ENCODE peak calls at places on chromosomes 5 and 9, in five cellular contexts. One of them, this sample, is unnamed. For H3K36me3, the result is how much of the 10 kb centered on the place peaks cover.

GRCh38 chr5:178624626-178625546 is 2.0 kb downstream of the CLK4 start:
- DNase-seq in esophagus squamous epithelium: no peak
- DNase-seq in brain microvascular endothelial cell: no peak
- DNase-seq in psoas muscle: no peak
- DNase-seq in prostate gland: no peak
- DNase-seq in this sample: no peak

GRCh38 chr9:20732118-20732517 is 48.1 kb downstream of the FOCAD start:
- DNase-seq in psoas muscle: no peak
- DNase-seq in prostate gland: no peak
- DNase-seq in brain microvascular endothelial cell: peak
- DNase-seq in esophagus squamous epithelium: no peak
- DNase-seq in this sample: peak

GRCh38 chr9:6355728-6356127 is 27.6 kb downstream of the TPD52L3 start:
- DNase-seq in brain microvascular endothelial cell: peak
- DNase-seq in esophagus squamous epithelium: no peak
- DNase-seq in prostate gland: no peak
- DNase-seq in psoas muscle: no peak
- DNase-seq in this sample: peak

GRCh38 chr9:21030389-21031035 is 928 bp downstream of the HACD4 start:
- DNase-seq in esophagus squamous epithelium: no peak
- DNase-seq in brain microvascular endothelial cell: peak
- DNase-seq in prostate gland: no peak
- DNase-seq in psoas muscle: no peak
- DNase-seq in this sample: peak

GRCh38 chr9:123395276-123396006 is 39.4 kb downstream of the CRB2 start:
- DNase-seq in prostate gland: no peak
- DNase-seq in esophagus squamous epithelium: no peak
- DNase-seq in psoas muscle: no peak
- DNase-seq in brain microvascular endothelial cell: no peak
- DNase-seq in this sample: no peak

GRCh38 chr5:118919016-118919415 is 69.3 kb downstream of the DTWD2 start:
- DNase-seq in prostate gland: no peak
- DNase-seq in psoas muscle: no peak
- DNase-seq in brain microvascular endothelial cell: no peak
- DNase-seq in esophagus squamous epithelium: no peak
- DNase-seq in this sample: no peak

GRCh38 chr9:131833906-131834305 is 94.0 kb upstream of the RAPGEF1 start:
- DNase-seq in prostate gland: no peak
- DNase-seq in psoas muscle: peak
- DNase-seq in brain microvascular endothelial cell: peak
- DNase-seq in esophagus squamous epithelium: no peak
- DNase-seq in this sample: peak

GRCh38 chr9:115997923-115998322 is 155.7 kb upstream of the PAPPA start:
- DNase-seq in prostate gland: no peak
- DNase-seq in esophagus squamous epithelium: no peak
- DNase-seq in brain microvascular endothelial cell: peak
- DNase-seq in psoas muscle: no peak
- DNase-seq in this sample: no peak

GRCh38 chr9:121302341-121302740 is 34.4 kb downstream of the GSN start:
- DNase-seq in esophagus squamous epithelium: no peak
- DNase-seq in prostate gland: no peak
- DNase-seq in psoas muscle: peak
- DNase-seq in brain microvascular endothelial cell: no peak
- DNase-seq in this sample: no peak

GRCh38 chr5:180646289-180646962 is 3.0 kb downstream of the FLT4 start:
- DNase-seq in brain microvascular endothelial cell: no peak
- DNase-seq in psoas muscle: no peak
- DNase-seq in prostate gland: no peak
- DNase-seq in esophagus squamous epithelium: no peak
- DNase-seq in this sample: no peak

GRCh38 chr5:154273028-154273617 is 82.6 kb downstream of the GALNT10 start:
- DNase-seq in brain microvascular endothelial cell: no peak
- DNase-seq in esophagus squamous epithelium: no peak
- DNase-seq in prostate gland: no peak
- DNase-seq in psoas muscle: no peak
- DNase-seq in this sample: peak

GRCh38 chr5:126274819-126275218 is 148.4 kb upstream of the GRAMD2B start:
- DNase-seq in brain microvascular endothelial cell: no peak
- DNase-seq in psoas muscle: no peak
- DNase-seq in prostate gland: no peak
- DNase-seq in esophagus squamous epithelium: no peak
- DNase-seq in this sample: no peak

GRCh38 chr5:69308046-69308553 is 24.5 kb downstream of the CCDC125 start:
- DNase-seq in psoas muscle: no peak
- DNase-seq in prostate gland: no peak
- DNase-seq in esophagus squamous epithelium: no peak
- DNase-seq in brain microvascular endothelial cell: no peak
- DNase-seq in this sample: no peak

GRCh38 chr5:69312459-69313160 is 20.0 kb downstream of the CCDC125 start:
- DNase-seq in brain microvascular endothelial cell: no peak
- DNase-seq in prostate gland: no peak
- DNase-seq in psoas muscle: no peak
- DNase-seq in esophagus squamous epithelium: no peak
- DNase-seq in this sample: no peak

GRCh38 chr5:69313428-69313827 is 19.2 kb downstream of the CCDC125 start:
- DNase-seq in esophagus squamous epithelium: no peak
- DNase-seq in brain microvascular endothelial cell: no peak
- DNase-seq in psoas muscle: no peak
- DNase-seq in prostate gland: no peak
- DNase-seq in this sample: no peak

GRCh38 chr5:69305512-69305911 is 27.1 kb downstream of the CCDC125 start:
- DNase-seq in prostate gland: no peak
- DNase-seq in brain microvascular endothelial cell: no peak
- DNase-seq in psoas muscle: no peak
- DNase-seq in esophagus squamous epithelium: no peak
- DNase-seq in this sample: no peak

GRCh38 chr5:69309380-69309779 is 23.2 kb downstream of the CCDC125 start:
- DNase-seq in psoas muscle: no peak
- DNase-seq in brain microvascular endothelial cell: no peak
- DNase-seq in prostate gland: no peak
- DNase-seq in esophagus squamous epithelium: no peak
- DNase-seq in this sample: no peak
- H3K36me3 ChIP-seq in psoas muscle: under half
- H3K36me3 ChIP-seq in brain microvascular endothelial cell: under half
- H3K36me3 ChIP-seq in prostate gland: under half
- H3K36me3 ChIP-seq in esophagus squamous epithelium: under half
- H3K36me3 ChIP-seq in this sample: under half

DNA sequence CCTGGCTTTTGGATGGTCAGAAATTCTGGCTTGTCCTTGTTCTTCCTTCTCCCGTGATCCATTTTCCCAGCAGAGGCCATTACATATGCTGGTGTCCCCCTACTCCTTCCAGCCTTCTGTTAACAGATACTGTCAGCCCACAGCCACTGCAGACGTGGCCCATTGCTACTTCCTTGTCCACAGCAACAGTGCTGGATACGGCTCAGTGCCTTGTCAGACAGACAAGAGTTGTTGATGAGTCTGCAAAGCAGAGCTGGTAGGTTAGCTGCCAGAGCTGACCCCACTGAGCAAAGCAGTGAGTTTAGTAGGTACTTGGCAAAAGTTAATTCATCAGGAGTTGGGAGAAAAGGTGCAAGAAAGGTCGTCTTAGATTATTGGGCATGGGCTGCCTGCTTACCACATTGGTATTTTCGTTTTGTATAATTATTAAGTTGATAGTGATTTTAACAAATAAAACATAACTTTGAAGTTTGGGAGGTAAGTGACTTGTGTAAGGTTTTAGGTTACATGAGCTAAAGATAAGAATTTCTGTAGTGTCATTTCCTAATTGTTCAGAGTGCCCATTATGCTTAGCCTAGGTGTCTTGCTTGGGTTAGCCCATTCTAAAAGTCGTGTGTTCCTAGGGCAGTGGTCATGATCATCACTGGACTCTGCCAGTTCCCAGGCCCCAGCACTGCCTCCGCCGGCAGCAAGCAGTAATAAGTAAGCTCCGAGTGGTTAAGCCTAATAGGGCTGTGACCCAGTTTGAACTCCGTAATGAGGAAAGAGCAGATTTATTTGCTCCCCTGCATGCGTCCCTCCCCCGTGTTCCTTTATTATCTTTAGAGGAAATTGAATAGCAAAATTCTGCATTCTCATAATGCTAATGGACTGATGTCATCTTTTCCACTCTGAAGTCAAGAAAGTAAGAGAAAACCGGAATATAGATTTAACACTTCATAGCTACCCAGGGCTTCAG is 292.0 kb downstream of the FANCC start:
- DNase-seq in psoas muscle: peak
- DNase-seq in brain microvascular endothelial cell: peak
- DNase-seq in prostate gland: no peak
- DNase-seq in esophagus squamous epithelium: no peak
- DNase-seq in this sample: no peak
- H3K4me3 ChIP-seq in psoas muscle: peak
- H3K4me3 ChIP-seq in brain microvascular endothelial cell: no peak
- H3K4me3 ChIP-seq in prostate gland: no peak
- H3K4me3 ChIP-seq in esophagus squamous epithelium: peak
- H3K4me3 ChIP-seq in this sample: no peak

DNA sequence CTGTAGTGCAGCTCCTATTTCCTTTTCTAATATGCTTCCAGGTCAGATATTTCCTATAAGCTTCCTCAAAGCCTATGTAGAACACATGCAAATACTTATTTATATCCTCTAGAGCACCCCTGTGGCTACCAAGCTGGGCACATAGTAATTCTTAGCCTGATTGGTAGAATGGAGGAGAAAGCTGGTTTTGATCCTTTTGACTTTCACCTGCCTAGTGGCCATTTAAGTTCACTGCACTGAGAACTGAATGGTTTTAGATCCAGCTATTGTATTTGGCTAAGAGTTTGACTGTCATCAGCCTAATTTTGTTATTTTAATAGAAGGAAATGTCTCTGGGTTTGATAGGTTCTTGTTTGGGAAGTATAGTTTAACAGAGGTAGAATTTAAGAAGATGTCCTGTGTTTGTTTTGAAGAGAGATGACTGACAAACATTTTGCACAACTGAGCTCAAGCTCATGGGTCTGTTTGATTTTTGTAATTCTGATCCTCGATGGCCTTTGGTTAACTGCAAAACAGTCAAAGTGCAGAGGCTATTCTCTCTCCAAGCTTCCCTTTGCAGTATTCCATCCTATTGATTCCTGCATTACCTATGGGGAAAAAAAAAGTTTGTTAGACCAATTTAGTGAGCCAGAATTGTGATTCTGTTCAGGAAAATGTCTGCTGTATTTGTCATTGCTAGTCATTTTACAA is 85.4 kb downstream of the KCNN2 start:
- DNase-seq in prostate gland: no peak
- DNase-seq in esophagus squamous epithelium: no peak
- DNase-seq in psoas muscle: no peak
- DNase-seq in brain microvascular endothelial cell: no peak
- DNase-seq in this sample: peak
- TF ChIP-seq CTCF in prostate gland: no peak
- TF ChIP-seq CTCF in esophagus squamous epithelium: no peak
- TF ChIP-seq CTCF in psoas muscle: no peak
- TF ChIP-seq CTCF in brain microvascular endothelial cell: peak
- TF ChIP-seq CTCF in this sample: no peak

DNA sequence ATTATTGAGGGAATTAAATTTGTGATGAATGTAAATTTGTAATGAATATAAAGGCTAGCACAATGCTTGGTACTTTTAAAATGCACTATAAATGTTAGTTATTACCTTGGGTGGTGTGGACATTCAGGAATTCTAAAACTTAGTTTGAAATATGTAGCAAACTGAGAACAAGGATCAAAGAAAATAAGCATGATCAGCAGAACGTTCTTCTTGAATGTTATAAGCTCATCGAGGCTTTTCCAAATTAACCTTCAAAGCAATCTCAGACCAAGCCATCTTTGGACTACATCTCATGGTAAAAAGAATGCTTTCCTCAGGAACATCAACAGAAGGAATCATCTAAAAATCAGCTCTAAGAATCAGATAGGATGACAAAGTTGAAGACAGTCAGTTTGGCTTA is 146.3 kb downstream of the SLIT3 start:
- DNase-seq in psoas muscle: no peak
- DNase-seq in esophagus squamous epithelium: no peak
- DNase-seq in brain microvascular endothelial cell: no peak
- DNase-seq in prostate gland: no peak
- DNase-seq in this sample: no peak
- H3K36me3 ChIP-seq in psoas muscle: under half
- H3K36me3 ChIP-seq in esophagus squamous epithelium: under half
- H3K36me3 ChIP-seq in brain microvascular endothelial cell: under half
- H3K36me3 ChIP-seq in prostate gland: under half
- H3K36me3 ChIP-seq in this sample: under half

DNA sequence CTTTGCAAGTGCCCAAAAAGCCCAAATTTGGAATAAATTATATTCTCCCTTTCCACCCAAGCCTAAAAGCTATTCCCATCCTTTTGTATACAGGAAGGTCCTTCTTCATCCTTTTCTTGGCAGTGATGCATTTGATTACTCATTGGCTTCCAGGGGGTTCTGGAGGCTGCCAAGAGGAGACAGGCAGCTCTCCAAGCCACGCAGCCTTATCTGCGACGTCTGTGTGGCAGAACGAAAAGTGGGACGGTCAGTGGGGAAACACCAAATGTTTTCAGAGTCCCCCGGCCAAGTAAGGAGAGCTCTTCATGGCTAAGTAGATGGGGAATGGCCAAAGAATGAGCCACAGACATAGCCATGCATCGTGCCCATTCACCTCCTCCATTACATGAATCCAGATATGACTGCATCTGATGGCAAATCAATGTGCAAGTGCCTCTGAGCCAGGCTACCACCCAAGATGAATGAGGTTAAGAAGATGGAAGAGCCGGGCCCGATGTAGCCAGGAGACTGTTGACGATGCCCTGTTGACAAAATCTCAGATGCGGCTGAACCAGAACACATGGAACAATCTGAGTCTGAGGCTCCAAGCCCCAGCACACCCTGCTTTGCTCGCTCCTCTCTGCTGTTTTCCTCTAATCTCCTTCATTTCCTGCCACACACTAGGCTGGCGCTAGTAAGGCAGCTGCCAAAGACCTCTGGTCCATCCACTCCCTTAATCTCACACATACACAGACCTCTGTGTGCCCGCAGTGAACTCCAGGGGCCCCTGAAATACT is 12.0 kb downstream of the ADAM19 start:
- DNase-seq in esophagus squamous epithelium: no peak
- DNase-seq in psoas muscle: peak
- DNase-seq in prostate gland: no peak
- DNase-seq in brain microvascular endothelial cell: peak
- DNase-seq in this sample: no peak
- H3K4me3 ChIP-seq in esophagus squamous epithelium: no peak
- H3K4me3 ChIP-seq in psoas muscle: no peak
- H3K4me3 ChIP-seq in prostate gland: no peak
- H3K4me3 ChIP-seq in brain microvascular endothelial cell: no peak
- H3K4me3 ChIP-seq in this sample: no peak

DNA sequence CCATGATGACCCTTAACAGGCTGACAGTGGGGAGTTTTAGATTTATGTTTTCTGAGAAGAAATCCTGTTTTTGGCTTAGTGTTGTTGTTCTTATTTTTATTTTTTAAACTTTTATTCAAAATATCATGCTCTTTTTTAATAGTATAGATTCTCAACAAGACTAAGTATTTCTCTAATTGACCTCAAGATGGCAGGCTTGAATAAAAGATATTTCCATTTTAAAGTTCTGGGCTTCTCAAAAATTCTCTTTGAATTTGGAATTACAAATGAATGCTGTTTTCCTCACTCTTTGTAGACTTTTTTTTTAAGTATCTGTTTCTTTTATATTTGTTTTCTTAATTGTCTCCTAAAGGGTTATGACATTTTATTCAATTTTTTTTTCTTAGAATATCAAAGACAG is 50.0 kb upstream of the SH3GL2 start:
- DNase-seq in psoas muscle: no peak
- DNase-seq in prostate gland: no peak
- DNase-seq in esophagus squamous epithelium: no peak
- DNase-seq in brain microvascular endothelial cell: no peak
- DNase-seq in this sample: peak
- TF ChIP-seq CTCF in psoas muscle: peak
- TF ChIP-seq CTCF in prostate gland: no peak
- TF ChIP-seq CTCF in esophagus squamous epithelium: no peak
- TF ChIP-seq CTCF in brain microvascular endothelial cell: peak
- TF ChIP-seq CTCF in this sample: no peak

GRCh38 chr9:137777761-137778160 is 99.8 kb upstream of the CACNA1B start:
- DNase-seq in prostate gland: no peak
- DNase-seq in brain microvascular endothelial cell: no peak
- DNase-seq in psoas muscle: no peak
- DNase-seq in esophagus squamous epithelium: no peak
- DNase-seq in this sample: no peak
- H3K36me3 ChIP-seq in prostate gland: under half
- H3K36me3 ChIP-seq in brain microvascular endothelial cell: under half
- H3K36me3 ChIP-seq in psoas muscle: under half
- H3K36me3 ChIP-seq in esophagus squamous epithelium: under half
- H3K36me3 ChIP-seq in this sample: under half

This sample was measured in bronchial epithelial cell.